ENCODE peak calls at places on chromosomes 6 and 20, in nine cellular contexts. S is dorsolateral prefrontal cortex, L is fibroblast of lung, G is RWPE2, V is heart right ventricle, J is uterus, Z is tibial artery, A is body of pancreas, E is brain microvascular endothelial cell. F is an unnamed sample.

GRCh38 chr6:100188754-100189153 is 194.7 kb upstream of the MCHR2 start:
- DNase-seq in S (no peak), L (no peak), G (no peak), V (no peak), J (no peak), Z (no peak), A (no peak), E (no peak), F (no peak)

GRCh38 chr6:151230277-151230577 is 9.5 kb upstream of the AKAP12 start:
- DNase-seq in S (no peak), L (no peak), G (no peak), V (no peak), J (no peak), Z (no peak), A (no peak), E (no peak), F (no peak)

GRCh38 chr20:24767623-24768100 is 181.4 kb upstream of the CST7 start:
- DNase-seq in S (peak; percentile 1), L (no peak), G (no peak), V (no peak), J (no peak), Z (no peak), A (peak; percentile 5), E (no peak), F (no peak)

GRCh38 chr20:2751868-2752630 is 48.4 kb downstream of the CPXM1 start:
- DNase-seq in S (no peak), L (no peak), G (no peak), V (no peak), J (no peak), Z (no peak), A (peak; percentile 56), E (no peak), F (no peak)

GRCh38 chr20:53216856-53217576 is 244.9 kb downstream of the TSHZ2 start:
- DNase-seq in S (peak; percentile 49), L (peak; percentile 28), G (peak; percentile 87), V (peak; percentile 57), J (peak; percentile 54), Z (peak; percentile 47), A (peak; percentile 72), E (peak; percentile 0), F (peak; percentile 66)

GRCh38 chr6:33622456-33623431 is 1.6 kb downstream of the ITPR3 start:
- DNase-seq in S (no peak), L (peak; percentile 44), G (no peak), V (no peak), J (no peak), Z (peak; percentile 43), A (no peak), E (no peak), F (no peak)

GRCh38 chr6:26022166-26022510 is 59.5 kb downstream of the TRIM38 start:
- DNase-seq in S (peak; percentile 84), L (peak; percentile 90), G (no peak), V (peak; percentile 80), J (peak; percentile 84), Z (peak; percentile 77), A (peak; percentile 63), E (peak; percentile 78), F (peak; percentile 69)

GRCh38 chr6:55802259-55802658 is 73.1 kb downstream of the BMP5 start:
- DNase-seq in S (no peak), L (no peak), G (no peak), V (no peak), J (no peak), Z (no peak), A (no peak), E (no peak), F (no peak)

GRCh38 chr20:46746972-46747371 is 37.5 kb downstream of the SLC2A10 start:
- DNase-seq in S (no peak), L (peak; percentile 7), G (no peak), V (no peak), J (no peak), Z (no peak), A (no peak), E (peak; percentile 3), F (no peak)

GRCh38 chr6:15520616-15521203 is 142.1 kb downstream of the DTNBP1 start:
- DNase-seq in S (no peak), L (no peak), G (no peak), V (no peak), J (peak; percentile 9), Z (peak; percentile 16), A (no peak), E (no peak), F (peak; percentile 7)

GRCh38 chr6:132763269-132763668 is 5.6 kb upstream of the VNN2 start:
- DNase-seq in S (no peak), L (no peak), G (no peak), V (peak; percentile 16), J (no peak), Z (no peak), A (no peak), E (no peak), F (no peak)

GRCh38 chr6:138465007-138465645 is 34.2 kb downstream of the NHSL1 start:
- DNase-seq in S (no peak), L (peak; percentile 93), G (peak; percentile 79), V (no peak), J (no peak), Z (no peak), A (no peak), E (peak; percentile 97), F (no peak)

GRCh38 chr6:104940881-104941693 is 15.8 kb upstream of the LIN28B start:
- DNase-seq in S (peak; percentile 63), L (peak; percentile 44), G (no peak), V (no peak), J (no peak), Z (no peak), A (peak; percentile 13), E (no peak), F (peak; percentile 88)

GRCh38 chr6:27890351-27891299 is 21.6 kb downstream of the OR2B2 start:
- DNase-seq in S (no peak), L (peak; percentile 98), G (peak; percentile 77), V (no peak), J (no peak), Z (no peak), A (no peak), E (peak; percentile 87), F (peak; percentile 72)

GRCh38 chr6:27893836-27894807 is 18.1 kb downstream of the OR2B2 start:
- DNase-seq in S (peak; percentile 92), L (peak; percentile 96), G (peak; percentile 87), V (peak; percentile 89), J (peak; percentile 91), Z (peak; percentile 88), A (peak; percentile 65), E (peak; percentile 96), F (peak; percentile 95)

GRCh38 chr6:27893059-27893835 is 18.9 kb downstream of the OR2B2 start:
- DNase-seq in S (peak; percentile 68), L (peak; percentile 99), G (peak; percentile 87), V (peak; percentile 77), J (peak; percentile 42), Z (peak; percentile 58), A (peak; percentile 79), E (peak; percentile 93), F (peak; percentile 99)

GRCh38 chr6:27891300-27891913 is 20.8 kb downstream of the OR2B2 start:
- DNase-seq in S (no peak), L (no peak), G (no peak), V (no peak), J (no peak), Z (no peak), A (no peak), E (no peak), F (no peak)

DNA sequence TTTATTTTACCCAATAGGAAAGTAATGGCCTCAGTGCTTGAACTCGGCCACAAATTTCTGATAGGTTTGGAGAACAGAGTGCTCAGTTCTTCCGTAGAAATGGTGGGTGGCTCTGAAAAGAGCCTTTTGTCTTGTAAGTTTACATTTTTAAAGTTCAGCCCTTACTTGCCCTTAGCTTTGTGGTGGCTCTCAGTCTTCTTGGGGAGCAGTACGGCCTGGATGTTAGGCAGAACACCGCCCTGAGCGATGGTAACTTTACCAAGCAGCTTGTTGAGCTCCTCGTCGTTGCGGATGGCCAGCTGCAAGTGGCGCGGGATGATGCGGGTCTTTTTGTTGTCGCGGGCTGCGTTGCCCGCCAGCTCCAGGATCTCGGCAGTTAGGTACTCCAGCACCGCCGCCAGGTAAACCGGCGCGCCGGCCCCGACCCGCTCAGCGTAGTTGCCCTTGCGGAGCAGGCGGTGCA is 19.6 kb downstream of the OR2B2 start:
- DNase-seq in S (no peak), L (peak; percentile 36), G (no peak), V (no peak), J (no peak), Z (no peak), A (no peak), E (no peak), F (no peak)
- H3K27ac ChIP-seq in S (no peak overlapping the region), L (peak overlapping the region; percentile 89), G (peak overlapping the region; percentile 90), V (no peak overlapping the region), J (peak overlapping the region; percentile 13), Z (peak overlapping the region; percentile 50), A (peak overlapping the region; percentile 61), E (peak overlapping the region; percentile 57), F (peak overlapping the region; percentile 97)

GRCh38 chr6:166862287-166862977 is 93.9 kb downstream of the RNASET2 start:
- DNase-seq in S (no peak), L (no peak), G (no peak), V (peak; percentile 22), J (no peak), Z (no peak), A (no peak), E (no peak), F (peak; percentile 67)
- TF ChIP-seq CTCF in S (no peak), L (no peak), G (no peak), V (no peak), J (no peak), Z (no peak), A (no peak), E (no peak), F (peak; percentile 38)

GRCh38 chr20:50724112-50724724 is 7.2 kb upstream of the PARD6B start:
- DNase-seq in S (no peak), L (no peak), G (peak; percentile 22), V (no peak), J (no peak), Z (no peak), A (no peak), E (no peak), F (no peak)
- H3K4me3 ChIP-seq in S (no peak overlapping the region), L (no peak overlapping the region), G (no peak overlapping the region), V (no peak overlapping the region), J (no peak overlapping the region), Z (no peak overlapping the region), A (no peak overlapping the region), E (no peak overlapping the region), F (peak overlapping the region; percentile 37)

GRCh38 chr6:166494757-166495486 is 91.6 kb downstream of the RAMACL start:
- DNase-seq in S (peak; percentile 79), L (no peak), G (no peak), V (no peak), J (no peak), Z (no peak), A (no peak), E (no peak), F (no peak)

GRCh38 chr6:166494101-166494441 is 92.4 kb downstream of the RAMACL start:
- DNase-seq in S (no peak), L (no peak), G (no peak), V (no peak), J (no peak), Z (no peak), A (no peak), E (no peak), F (no peak)

GRCh38 chr6:166497087-166497899 is 89.2 kb downstream of the RAMACL start:
- DNase-seq in S (no peak), L (no peak), G (no peak), V (no peak), J (no peak), Z (no peak), A (no peak), E (no peak), F (no peak)

GRCh38 chr6:166496460-166496859 is 90.0 kb downstream of the RAMACL start:
- DNase-seq in S (no peak), L (no peak), G (no peak), V (no peak), J (no peak), Z (no peak), A (no peak), E (no peak), F (no peak)

GRCh38 chr6:166495487-166496314 is 90.8 kb downstream of the RAMACL start:
- DNase-seq in S (no peak), L (no peak), G (no peak), V (no peak), J (no peak), Z (no peak), A (no peak), E (no peak), F (no peak)
- H3K27ac ChIP-seq in S (peak overlapping the region; percentile 66), L (no peak overlapping the region), G (no peak overlapping the region), V (no peak overlapping the region), J (no peak overlapping the region), Z (no peak overlapping the region), A (no peak overlapping the region), E (no peak overlapping the region), F (no peak overlapping the region)

F was measured in WERI-Rb-1.